ENCODE peak calls at places on chromosomes 13 and 19, in nine cellular contexts. O, J, A, Y, L, B, H, K and G are unnamed samples.

GRCh38 chr13:20473888-20474287 is 51.8 kb downstream of the CRYL1 start:
- DNase-seq in H (no peak), O (no peak), A (no peak), J (no peak), Y (no peak), K (no peak), L (no peak), B (no peak), G (no peak)

GRCh38 chr13:20403826-20404225 is 121.8 kb downstream of the CRYL1 start:
- DNase-seq in L (no peak), H (no peak), Y (no peak), B (no peak), K (no peak), O (no peak), J (no peak), A (no peak), G (peak)

GRCh38 chr13:112983428-112984196 is 14.6 kb downstream of the MCF2L start:
- DNase-seq in K (no peak), O (no peak), J (no peak), H (no peak), Y (no peak), L (no peak), B (no peak), A (no peak), G (no peak)

GRCh38 chr13:113948034-113948742 is 25.7 kb downstream of the C13orf46 start:
- DNase-seq in O (no peak), B (no peak), H (no peak), L (no peak), J (no peak), Y (no peak), A (no peak), K (no peak), G (no peak)

GRCh38 chr13:44141213-44141724 is 232.4 kb upstream of the SERP2 start:
- DNase-seq in K (peak), L (peak), B (no peak), O (no peak), H (no peak), J (no peak), Y (no peak), A (no peak), G (no peak)

GRCh38 chr19:45577111-45577905 is 7.3 kb downstream of the OPA3 start:
- DNase-seq in A (no peak), B (no peak), Y (no peak), L (no peak), O (peak), H (no peak), K (no peak), J (no peak), G (no peak)

GRCh38 chr13:40126301-40127085 is 471.0 kb downstream of the COG6 start:
- DNase-seq in O (no peak), A (no peak), B (no peak), L (no peak), Y (no peak), K (no peak), H (no peak), J (no peak), G (no peak)

GRCh38 chr13:52026246-52026626 is 1.7 kb downstream of the UTP14C start:
- DNase-seq in Y (no peak), H (peak), L (no peak), O (no peak), J (no peak), K (no peak), B (no peak), A (no peak), G (no peak)

GRCh38 chr13:114025432-114026127 is 51.7 kb upstream of the C13orf46 start:
- DNase-seq in J (no peak), A (no peak), L (no peak), O (peak), Y (no peak), H (no peak), K (no peak), B (no peak), G (no peak)

GRCh38 chr19:8429826-8430225 is 14.9 kb upstream of the HNRNPM start:
- DNase-seq in B (no peak), Y (no peak), L (no peak), H (no peak), J (no peak), K (no peak), A (no peak), O (no peak), G (no peak)

GRCh38 chr19:32676186-32676894 is 692 bp downstream of the RGS9BP start:
- DNase-seq in B (peak), O (no peak), A (no peak), K (peak), H (no peak), L (no peak), Y (peak), J (no peak), G (no peak)

GRCh38 chr19:42290523-42291436 is 11.2 kb upstream of the PRR19 start:
- DNase-seq in A (no peak), B (peak), L (no peak), H (peak), K (no peak), J (no peak), O (no peak), Y (peak), G (no peak)

GRCh38 chr19:35231956-35232746 is 3.6 kb upstream of the FAM187B start:
- DNase-seq in A (no peak), L (no peak), H (no peak), J (no peak), K (no peak), Y (no peak), O (no peak), B (peak), G (no peak)

GRCh38 chr19:49894879-49895565 is 1.7 kb downstream of the IL4I1 start:
- DNase-seq in A (no peak), Y (no peak), J (no peak), H (no peak), K (no peak), B (no peak), O (no peak), L (peak), G (no peak)

GRCh38 chr19:2250765-2251576 is 1.8 kb downstream of the AMH start:
- DNase-seq in O (no peak), J (no peak), A (no peak), K (no peak), Y (no peak), L (no peak), H (no peak), B (no peak), G (no peak)

GRCh38 chr13:51818276-51818675 is 14.3 kb upstream of the DHRS12 start:
- DNase-seq in O (no peak), J (no peak), K (no peak), H (no peak), B (no peak), Y (no peak), L (no peak), A (no peak), G (no peak)

GRCh38 chr19:47663911-47664771 is 49.1 kb upstream of the EHD2 start:
- DNase-seq in A (no peak), K (no peak), O (peak), J (no peak), Y (no peak), H (peak), L (no peak), B (no peak), G (peak)

GRCh38 chr13:101473458-101473857 is 21.0 kb downstream of the ITGBL1 start:
- DNase-seq in K (no peak), L (no peak), J (no peak), Y (no peak), H (no peak), O (peak), A (no peak), B (no peak), G (no peak)

GRCh38 chr19:34482380-34483250 is 1.1 kb downstream of the WTIP start:
- DNase-seq in J (no peak), L (no peak), H (no peak), O (no peak), B (no peak), A (no peak), Y (peak), K (no peak), G (no peak)